ENCODE peak calls at places on chromosomes 6 and 20, in ten cellular contexts. B, S, I, O, X, P, H, G, V and W are unnamed samples.

GRCh38 chr20:53949319-53949839 is 121.0 kb downstream of the BCAS1 start:
- DNase-seq in I (peak), X (peak), V (no peak), S (no peak), P (no peak), B (peak), H (peak), G (no peak), O (no peak), W (no peak)

GRCh38 chr20:5654557-5654956 is 95.6 kb upstream of the SHLD1 start:
- DNase-seq in S (no peak), G (no peak), P (peak), O (no peak), V (no peak), I (peak), X (no peak), H (peak), B (peak), W (no peak)

GRCh38 chr6:35013701-35014100 is 124.6 kb downstream of the ANKS1A start:
- DNase-seq in H (no peak), G (no peak), I (no peak), S (no peak), B (no peak), V (no peak), O (no peak), P (no peak), X (no peak), W (no peak)

GRCh38 chr6:14664616-14665315 is 547.2 kb downstream of the CD83 start:
- DNase-seq in V (no peak), O (no peak), H (peak), P (no peak), B (no peak), I (no peak), S (peak), X (no peak), G (no peak), W (peak)

GRCh38 chr6:14746139-14746837 is 499.6 kb upstream of the JARID2 start:
- DNase-seq in P (no peak), B (no peak), I (no peak), X (no peak), G (no peak), S (no peak), H (no peak), V (no peak), O (no peak), W (no peak)

GRCh38 chr20:20594171-20594530 is 118.3 kb downstream of the RALGAPA2 start:
- DNase-seq in P (no peak), V (no peak), G (no peak), I (peak), S (peak), H (peak), B (no peak), X (no peak), O (no peak), W (peak)

GRCh38 chr6:150831577-150831976 is 33.9 kb upstream of the MTHFD1L start:
- DNase-seq in X (no peak), P (no peak), S (no peak), H (no peak), B (no peak), V (no peak), G (no peak), O (no peak), I (no peak), W (no peak)

GRCh38 chr6:20802596-20802995 is 268.3 kb downstream of the CDKAL1 start:
- DNase-seq in B (no peak), V (no peak), O (no peak), S (no peak), H (no peak), X (no peak), I (peak), P (no peak), G (no peak), W (no peak)

GRCh38 chr6:7254980-7255825 is 57.8 kb downstream of the SSR1 start:
- DNase-seq in G (no peak), H (no peak), P (no peak), O (no peak), X (no peak), S (no peak), B (no peak), I (no peak), V (peak), W (no peak)

GRCh38 chr6:27866370-27867050 is 45.7 kb downstream of the OR2B2 start:
- DNase-seq in H (no peak), B (no peak), I (peak), V (no peak), O (no peak), X (peak), G (no peak), S (no peak), P (peak), W (peak)

GRCh38 chr6:142162780-142163179 is 15.7 kb downstream of the VTA1 start:
- DNase-seq in I (no peak), B (no peak), P (peak), S (no peak), V (no peak), G (no peak), O (no peak), X (no peak), H (no peak), W (no peak)

GRCh38 chr20:44407402-44408184 is 52.1 kb downstream of the HNF4A start:
- DNase-seq in I (peak), O (no peak), G (no peak), V (no peak), H (peak), S (no peak), X (no peak), B (no peak), P (no peak), W (no peak)

GRCh38 chr6:6629416-6629815 is 40.9 kb downstream of the LY86 start:
- DNase-seq in B (no peak), S (peak), I (no peak), P (no peak), O (no peak), G (no peak), H (peak), V (no peak), X (no peak), W (peak)